ENCODE peak calls at places on chromosomes 16 and 17, in five cellular contexts. O is NCI-H1105, F is AML-193, P is T follicular helper cell, Y is left lobe of liver. X is an unnamed sample.

GRCh38 chr17:2796164-2797140 is at the start of gene RAP1GAP2:
- DNase-seq in Y (peak; percentile 64), F (peak; percentile 79), O (no peak), P (peak; percentile 52), X (peak; percentile 85)

GRCh38 chr17:30929081-30929633 is 7.4 kb downstream of the ADAP2 start:
- DNase-seq in F (no peak), Y (no peak), O (no peak), P (no peak), X (no peak)

GRCh38 chr17:65918450-65918849 is 273.5 kb downstream of the CEP112 start:
- DNase-seq in P (no peak), Y (no peak), O (no peak), F (no peak), X (no peak)

GRCh38 chr17:1997146-1997586 is 28.0 kb downstream of the RTN4RL1 start:
- DNase-seq in P (no peak), F (no peak), Y (peak; percentile 72), O (no peak), X (peak; percentile 74)

GRCh38 chr16:69494993-69495392 is 70.6 kb downstream of the CYB5B start:
- DNase-seq in P (no peak), F (peak; percentile 29), O (no peak), Y (no peak), X (no peak)

GRCh38 chr16:2879854-2880508 is 3.0 kb upstream of the FLYWCH2 start:
- DNase-seq in F (no peak), Y (no peak), P (no peak), O (no peak), X (no peak)

GRCh38 chr16:85490971-85491771 is 122.0 kb upstream of the GSE1 start:
- DNase-seq in Y (no peak), F (peak; percentile 8), P (peak; percentile 6), O (no peak), X (no peak)

GRCh38 chr17:75088902-75089417 is 1.2 kb downstream of the SLC16A5 start:
- DNase-seq in P (no peak), O (no peak), Y (no peak), F (peak; percentile 38), X (no peak)

GRCh38 chr17:70184207-70184606 is 14.9 kb downstream of the KCNJ2 start:
- DNase-seq in F (no peak), O (no peak), P (no peak), Y (no peak), X (no peak)

GRCh38 chr17:36808181-36808661 is 129.1 kb upstream of the LHX1 start:
- DNase-seq in Y (no peak), O (no peak), P (no peak), F (no peak), X (no peak)

GRCh38 chr16:84555418-84556196 is 51.1 kb upstream of the MEAK7 start:
- DNase-seq in O (no peak), Y (no peak), F (no peak), P (no peak), X (no peak)

GRCh38 chr16:17404903-17405691 is 65.7 kb downstream of the XYLT1 start:
- DNase-seq in Y (no peak), P (no peak), F (no peak), O (no peak), X (no peak)

GRCh38 chr16:21626659-21627277 is 25.6 kb downstream of the IGSF6 start:
- DNase-seq in O (no peak), Y (no peak), P (no peak), F (peak; percentile 99), X (no peak)

GRCh38 chr17:5078106-5079028 is at the start of gene ZFP3:
- DNase-seq in Y (peak; percentile 75), P (peak; percentile 33), O (peak; percentile 92), F (no peak), X (peak; percentile 84)

GRCh38 chr17:7383742-7384488 is 3.0 kb downstream of the TNK1 start:
- DNase-seq in O (no peak), P (peak; percentile 70), F (no peak), Y (no peak), X (no peak)

GRCh38 chr17:78130439-78131101 is at the start of gene TMC8:
- DNase-seq in F (peak; percentile 96), P (peak; percentile 73), O (no peak), Y (no peak), X (peak; percentile 44)

GRCh38 chr17:79803421-79803996 is 6.6 kb upstream of the CBX8 start:
- DNase-seq in P (no peak), O (no peak), F (no peak), Y (no peak), X (no peak)

GRCh38 chr17:41308918-41309359 is at the start of gene KRTAP16-1:
- DNase-seq in O (no peak), F (no peak), Y (no peak), P (peak; percentile 33), X (no peak)

GRCh38 chr16:3175157-3176153 is 12.5 kb upstream of the OR1F1 start:
- DNase-seq in P (no peak), O (no peak), F (no peak), Y (no peak), X (no peak)

GRCh38 chr17:76598004-76598439 is 12.4 kb upstream of the ST6GALNAC2 start:
- DNase-seq in Y (no peak), F (peak; percentile 97), O (peak; percentile 42), P (no peak), X (no peak)

GRCh38 chr16:6483634-6484033 is 849.0 kb upstream of the RBFOX1 start:
- DNase-seq in F (no peak), Y (no peak), P (no peak), O (no peak), X (no peak)

GRCh38 chr17:8062435-8062806 is 23.6 kb downstream of the ALOX15B start:
- DNase-seq in Y (no peak), O (no peak), P (no peak), F (no peak), X (no peak)

GRCh38 chr17:30248786-30249185 is 13.3 kb upstream of the SLC6A4 start:
- DNase-seq in F (no peak), Y (peak; percentile 76), O (no peak), P (no peak), X (no peak)

GRCh38 chr17:9897569-9897968 is 7.5 kb downstream of the RCVRN start:
- DNase-seq in O (no peak), F (no peak), P (no peak), Y (no peak), X (no peak)

GRCh38 chr16:66580605-66581209 is 1.4 kb downstream of the CMTM2 start:
- DNase-seq in Y (no peak), F (no peak), O (no peak), P (no peak), X (no peak)

GRCh38 chr16:48409839-48410610 is 24.8 kb upstream of the SIAH1 start:
- DNase-seq in F (no peak), O (no peak), P (no peak), Y (peak; percentile 85), X (peak; percentile 49)

GRCh38 chr17:66331038-66331816 is 28.8 kb downstream of the PRKCA start:
- DNase-seq in O (no peak), P (no peak), F (no peak), Y (no peak), X (no peak)

GRCh38 chr17:74390680-74391653 is 23.7 kb downstream of the GPR142 start:
- DNase-seq in F (no peak), Y (no peak), P (no peak), O (no peak), X (no peak)